ENCODE peak calls at places on chromosome 18, in eight cellular contexts. G, H, R, A, J, C, U and P are unnamed samples.

GRCh38 chr18:61334491-61334850 is 1.2 kb downstream of the CDH20 start:
- DNase-seq in A (no peak), C (no peak), G (no peak), H (no peak), J (peak; percentile 47), U (peak; percentile 46), R (no peak), P (no peak)

GRCh38 chr18:63433349-63433866 is 11.1 kb upstream of the VPS4B start:
- DNase-seq in H (no peak), G (no peak), R (no peak), A (no peak), C (no peak), U (no peak), J (no peak), P (no peak)

GRCh38 chr18:79868811-79869541 is 71.2 kb downstream of the KCNG2 start:
- DNase-seq in U (no peak), C (no peak), R (no peak), H (no peak), J (no peak), A (no peak), G (no peak), P (no peak)

GRCh38 chr18:28178720-28179119 is 1.8 kb upstream of the CDH2 start:
- DNase-seq in A (no peak), G (no peak), R (no peak), J (peak; percentile 73), H (no peak), U (no peak), C (no peak), P (no peak)

GRCh38 chr18:3610818-3611217 is 160.8 kb downstream of the TGIF1 start:
- DNase-seq in C (no peak), A (peak; percentile 36), U (no peak), R (no peak), J (no peak), H (no peak), G (no peak), P (no peak)

GRCh38 chr18:21958256-21958655 is 211.1 kb upstream of the GATA6 start:
- DNase-seq in U (no peak), A (no peak), G (no peak), C (no peak), H (no peak), R (no peak), J (no peak), P (no peak)

GRCh38 chr18:9405130-9405529 is 70.2 kb upstream of the RALBP1 start:
- DNase-seq in U (no peak), H (peak; percentile 77), C (no peak), G (no peak), R (no peak), J (no peak), A (no peak), P (no peak)

GRCh38 chr18:77131100-77131651 is 1.4 kb downstream of the MBP start:
- DNase-seq in U (no peak), A (peak; percentile 83), H (no peak), C (peak; percentile 86), G (peak; percentile 31), J (peak; percentile 70), R (no peak), P (no peak)

GRCh38 chr18:77129150-77129551 is 3.4 kb downstream of the MBP start:
- DNase-seq in H (no peak), G (no peak), A (no peak), R (no peak), J (peak; percentile 95), C (peak; percentile 22), U (no peak), P (no peak)

GRCh38 chr18:73661457-73661856 is 486.2 kb downstream of the FBXO15 start:
- DNase-seq in H (no peak), G (no peak), J (no peak), R (no peak), C (no peak), U (no peak), A (no peak), P (no peak)

GRCh38 chr18:70523035-70523797 is 234.4 kb downstream of the SOCS6 start:
- DNase-seq in R (peak; percentile 90), C (no peak), U (no peak), A (no peak), H (no peak), G (no peak), J (no peak), P (no peak)

GRCh38 chr18:46516555-46516954 is 140.5 kb downstream of the LOXHD1 start:
- DNase-seq in H (no peak), A (no peak), C (no peak), U (no peak), J (no peak), G (no peak), R (no peak), P (no peak)

GRCh38 chr18:10139783-10140410 is 226.1 kb downstream of the VAPA start:
- DNase-seq in J (peak; percentile 61), A (no peak), G (no peak), C (peak; percentile 49), R (no peak), U (no peak), H (peak; percentile 52), P (no peak)

GRCh38 chr18:73841661-73842060 is 306.0 kb downstream of the FBXO15 start:
- DNase-seq in A (no peak), R (no peak), U (no peak), G (no peak), J (no peak), H (no peak), C (no peak), P (no peak)

GRCh38 chr18:23498877-23499570 is 4.3 kb upstream of the RMC1 start:
- DNase-seq in G (peak; percentile 70), H (peak; percentile 67), J (peak; percentile 87), C (peak; percentile 73), U (no peak), A (peak; percentile 73), R (peak; percentile 61), P (no peak)

GRCh38 chr18:21740474-21740723 is 193 bp upstream of the MIB1 start:
- DNase-seq in H (no peak), J (peak; percentile 95), A (no peak), G (no peak), R (no peak), C (peak; percentile 98), U (no peak), P (peak; percentile 86)

GRCh38 chr18:24136967-24137373 is 1.9 kb upstream of the CABYR start:
- DNase-seq in H (no peak), C (no peak), J (peak; percentile 77), G (no peak), U (no peak), R (no peak), A (no peak), P (no peak)

GRCh38 chr18:31079973-31080372 is 22.2 kb downstream of the DSC2 start:
- DNase-seq in G (no peak), U (no peak), A (no peak), C (no peak), R (no peak), H (no peak), J (no peak), P (no peak)

GRCh38 chr18:74456409-74457042 is 582 bp downstream of the DIPK1C start:
- DNase-seq in G (no peak), A (no peak), U (no peak), R (no peak), J (no peak), C (no peak), H (no peak), P (no peak)

GRCh38 chr18:64589000-64589399 is 440.1 kb upstream of the LINC00305 start:
- DNase-seq in H (no peak), C (no peak), U (no peak), J (no peak), A (no peak), G (no peak), R (no peak), P (no peak)

GRCh38 chr18:48781041-48781989 is 169.4 kb downstream of the SMAD7 start:
- DNase-seq in C (peak; percentile 90), A (peak; percentile 91), H (peak; percentile 78), U (peak; percentile 31), R (no peak), G (no peak), J (peak; percentile 47), P (no peak)

GRCh38 chr18:23897733-23898132 is 116.8 kb upstream of the TTC39C start:
- DNase-seq in J (no peak), R (no peak), C (no peak), U (no peak), H (no peak), G (no peak), A (no peak), P (no peak)